ENCODE peak calls at places on chromosomes 12 and 14, in seven cellular contexts. B is HCT116, U is SK-N-SH, X is HepG2, G is GM12878, R is K562, E is H1. Y is an unnamed sample.

GRCh38 chr14:52048641-52049204 is 20.1 kb downstream of the NID2 start:
- DNase-seq in B (no peak), U (no peak), X (no peak), G (no peak), R (no peak), E (no peak), Y (no peak)

GRCh38 chr14:55739967-55740707 is 160.1 kb downstream of the KTN1 start:
- DNase-seq in B (no peak), U (no peak), X (no peak), G (no peak), R (no peak), E (no peak), Y (no peak)

GRCh38 chr14:25909361-25909760 is 688.5 kb downstream of the NOVA1 start:
- DNase-seq in B (no peak), U (no peak), X (peak; percentile 9), G (no peak), R (no peak), E (no peak), Y (no peak)

GRCh38 chr12:53472183-53472582 is 20.3 kb downstream of the PCBP2 start:
- DNase-seq in B (no peak), U (no peak), X (no peak), G (no peak), R (no peak), E (no peak), Y (no peak)

GRCh38 chr12:10968765-10969456 is 17.8 kb downstream of the TAS2R50 start:
- DNase-seq in B (no peak), U (no peak), X (no peak), G (no peak), R (no peak), E (no peak), Y (no peak)

GRCh38 chr14:36510078-36510799 is 9.8 kb downstream of the NKX2-1 start:
- DNase-seq in B (no peak), U (peak; percentile 2), X (no peak), G (no peak), R (no peak), E (no peak), Y (no peak)

GRCh38 chr12:53325539-53326061 is 4.2 kb upstream of the AAAS start:
- DNase-seq in B (no peak), U (peak; percentile 90), X (peak; percentile 35), G (no peak), R (no peak), E (no peak), Y (no peak)

GRCh38 chr12:52684431-52684830 is 4.2 kb upstream of the KRT1 start:
- DNase-seq in B (no peak), U (no peak), X (no peak), G (no peak), R (no peak), E (no peak), Y (no peak)

GRCh38 chr12:117836999-117837736 is 131.6 kb downstream of the KSR2 start:
- DNase-seq in B (peak; percentile 39), U (peak; percentile 67), X (peak; percentile 35), G (peak; percentile 20), R (peak; percentile 78), E (peak; percentile 70), Y (peak; percentile 77)

GRCh38 chr14:71855399-71856036 is 76.7 kb upstream of the RGS6 start:
- DNase-seq in B (peak; percentile 46), U (peak; percentile 65), X (peak; percentile 49), G (peak; percentile 31), R (peak; percentile 44), E (peak; percentile 43), Y (peak; percentile 30)

GRCh38 chr12:22797686-22798085 is 172.7 kb downstream of the ETNK1 start:
- DNase-seq in B (no peak), U (no peak), X (no peak), G (no peak), R (no peak), E (no peak), Y (no peak)

GRCh38 chr12:67943295-67943892 is 45.9 kb upstream of the IFNG-AS1 start:
- DNase-seq in B (peak; percentile 39), U (peak; percentile 48), X (peak; percentile 46), G (peak; percentile 23), R (peak; percentile 11), E (no peak), Y (peak; percentile 58)

GRCh38 chr12:93741741-93742085 is 64.5 kb downstream of the CRADD start:
- DNase-seq in B (no peak), U (peak; percentile 51), X (peak; percentile 4), G (no peak), R (peak; percentile 21), E (peak; percentile 73), Y (no peak)

GRCh38 chr12:23099104-23099503 is 474.1 kb downstream of the ETNK1 start:
- DNase-seq in B (no peak), U (no peak), X (no peak), G (no peak), R (no peak), E (no peak), Y (peak; percentile 80)

GRCh38 chr12:3097186-3097804 is 20.1 kb downstream of the TSPAN9 start:
- DNase-seq in B (no peak), U (peak; percentile 86), X (peak; percentile 69), G (no peak), R (peak; percentile 70), E (no peak), Y (no peak)

GRCh38 chr12:124720687-124721500 is 142.8 kb downstream of the SCARB1 start:
- DNase-seq in B (no peak), U (peak; percentile 83), X (no peak), G (no peak), R (no peak), E (no peak), Y (no peak)

GRCh38 chr14:32252030-32252670 is 49.1 kb upstream of the RNU6-8 start:
- DNase-seq in B (peak; percentile 62), U (peak; percentile 76), X (peak; percentile 89), G (peak; percentile 36), R (peak; percentile 22), E (no peak), Y (peak; percentile 25)

GRCh38 chr14:55446127-55446736 is 5.8 kb upstream of the TBPL2 start:
- DNase-seq in B (peak; percentile 76), U (peak; percentile 75), X (peak; percentile 64), G (no peak), R (peak; percentile 58), E (no peak), Y (peak; percentile 70)

GRCh38 chr12:27002141-27002540 is 12.0 kb downstream of the TM7SF3 start:
- DNase-seq in B (no peak), U (no peak), X (no peak), G (no peak), R (no peak), E (no peak), Y (no peak)

GRCh38 chr12:42758806-42759205 is 169.3 kb upstream of the PRICKLE1 start:
- DNase-seq in B (no peak), U (no peak), X (no peak), G (no peak), R (no peak), E (no peak), Y (no peak)

GRCh38 chr14:50340945-50341344 is 28.8 kb downstream of the DMAC2L start:
- DNase-seq in B (no peak), U (peak; percentile 32), X (no peak), G (no peak), R (peak; percentile 20), E (no peak), Y (no peak)

GRCh38 chr14:70909788-70910614 is 2.7 kb downstream of the PCNX1 start:
- DNase-seq in B (no peak), U (no peak), X (no peak), G (no peak), R (no peak), E (no peak), Y (no peak)

GRCh38 chr12:53034459-53034858 is 15.4 kb upstream of the TNS2 start:
- DNase-seq in B (no peak), U (no peak), X (no peak), G (no peak), R (no peak), E (no peak), Y (no peak)

GRCh38 chr12:65937181-65937641 is 112.9 kb downstream of the HMGA2 start:
- DNase-seq in B (peak; percentile 66), U (no peak), X (peak; percentile 97), G (no peak), R (no peak), E (no peak), Y (no peak)
- TF ChIP-seq YY1 in B (no peak), U (no peak), X (peak; percentile 23), G (no peak), R (no peak), E (no peak), Y (no peak)

DNA sequence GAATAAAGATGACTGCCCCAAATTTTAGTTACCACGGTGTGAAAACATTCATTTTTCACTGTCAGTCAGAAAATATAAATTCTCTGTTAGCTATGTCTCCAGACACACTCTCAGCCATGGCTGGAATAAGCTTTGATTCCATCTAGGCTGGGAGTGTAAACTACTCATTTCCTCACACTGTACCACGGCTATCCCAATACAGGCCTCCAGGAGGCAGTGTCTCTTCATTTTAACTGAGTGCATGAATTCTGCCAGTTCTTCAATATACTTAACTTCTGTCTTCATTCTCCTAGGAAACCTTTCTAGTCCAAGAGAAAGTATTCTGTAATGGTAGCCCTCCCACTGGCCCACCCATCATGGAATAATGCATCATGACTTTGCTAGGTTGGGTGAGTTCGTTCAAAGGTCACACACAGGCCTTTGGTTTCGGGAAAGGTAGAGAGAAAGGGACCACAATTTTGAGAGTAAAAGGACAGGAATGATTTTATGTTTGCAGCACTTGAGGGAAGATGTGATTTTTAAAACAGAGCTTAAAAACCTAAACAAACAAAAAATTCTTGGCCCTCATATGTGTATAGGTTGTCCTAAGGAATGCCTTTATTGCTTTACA is 381.1 kb downstream of the SEC23A start:
- DNase-seq in B (peak; percentile 40), U (peak; percentile 4), X (peak; percentile 77), G (peak; percentile 4), R (peak; percentile 22), E (peak; percentile 19), Y (peak; percentile 32)
- TF ChIP-seq YY1 in B (no peak), U (no peak), X (no peak), G (no peak), R (no peak), E (no peak), Y (no peak)

DNA sequence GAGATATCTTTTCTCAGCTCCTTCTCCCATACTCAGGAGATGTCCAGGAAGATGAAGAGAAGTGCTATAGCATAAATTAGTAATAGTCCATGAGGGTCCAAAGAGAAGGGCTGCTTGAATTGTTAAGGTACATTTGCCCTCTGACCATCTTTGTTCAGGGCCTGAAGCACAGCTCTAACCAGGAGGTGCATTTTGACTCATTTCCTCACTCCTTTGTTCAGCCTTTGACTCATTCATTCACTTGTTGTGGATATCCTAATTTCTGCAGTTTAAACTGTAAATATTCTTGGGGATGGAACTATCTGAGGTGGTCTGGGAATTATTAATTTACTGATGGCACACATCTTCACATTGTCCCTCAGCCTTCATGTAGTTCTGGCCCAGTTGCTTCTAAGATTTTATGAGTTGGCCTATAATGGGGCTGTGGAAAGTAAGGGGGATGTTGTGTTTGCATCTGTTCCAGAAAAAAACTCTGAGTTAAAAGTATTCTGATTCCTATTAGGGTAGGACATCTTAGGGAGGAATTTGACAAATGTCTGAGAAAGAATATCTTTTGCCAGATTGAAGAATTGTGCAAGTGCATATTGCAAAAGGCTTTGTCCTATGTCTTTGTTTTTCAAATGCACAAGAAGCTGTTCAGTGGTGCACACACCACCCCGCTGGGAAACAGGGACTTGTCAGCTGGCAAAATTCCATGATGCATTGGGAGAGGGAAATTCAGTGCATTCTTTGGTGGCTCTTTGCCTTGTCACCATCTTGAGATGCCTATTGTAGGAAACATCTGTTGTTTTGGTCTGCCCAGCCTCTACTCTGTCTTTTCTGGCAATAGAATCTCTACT is 22.1 kb downstream of the SMOC1 start:
- DNase-seq in B (no peak), U (no peak), X (no peak), G (no peak), R (no peak), E (no peak), Y (no peak)
- TF ChIP-seq YY1 in B (no peak), U (no peak), X (no peak), G (no peak), R (no peak), E (no peak), Y (no peak)

GRCh38 chr12:65725376-65725775 is 98.9 kb upstream of the HMGA2 start:
- DNase-seq in B (peak; percentile 74), U (no peak), X (no peak), G (no peak), R (no peak), E (no peak), Y (no peak)
- TF ChIP-seq YY1 in B (no peak), U (no peak), X (no peak), G (no peak), R (no peak), E (no peak), Y (no peak)